ENCODE peak calls at places on chromosomes 2 and 18, in four cellular contexts. One of them, this sample, is unnamed.

GRCh38 chr2:5690718-5691658 is 1.2 kb upstream of the SOX11 start:
- DNase-seq in K562: no peak
- DNase-seq in GM12878: no peak
- DNase-seq in HL-60: no peak
- DNase-seq in this sample: no peak

GRCh38 chr2:218867900-218868299 is 8.3 kb downstream of the WNT6 start:
- DNase-seq in GM12878: no peak
- DNase-seq in HL-60: no peak
- DNase-seq in K562: no peak
- DNase-seq in this sample: no peak

GRCh38 chr2:54704688-54705605 is 18.5 kb upstream of the EML6 start:
- DNase-seq in K562: no peak
- DNase-seq in HL-60: no peak
- DNase-seq in GM12878: no peak
- DNase-seq in this sample: no peak

GRCh38 chr2:75292826-75293225 is 93.5 kb upstream of the TACR1 start:
- DNase-seq in GM12878: no peak
- DNase-seq in HL-60: no peak
- DNase-seq in K562: no peak
- DNase-seq in this sample: no peak

GRCh38 chr2:170651603-170652002 is 63.5 kb upstream of the SP5 start:
- DNase-seq in K562: no peak
- DNase-seq in HL-60: no peak
- DNase-seq in GM12878: no peak
- DNase-seq in this sample: no peak

GRCh38 chr18:31162825-31163435 is at the start of gene DSC1:
- DNase-seq in HL-60: no peak
- DNase-seq in K562: no peak
- DNase-seq in GM12878: no peak
- DNase-seq in this sample: no peak

GRCh38 chr2:25314514-25315315 is 27.0 kb downstream of the DNMT3A start:
- DNase-seq in HL-60: peak
- DNase-seq in GM12878: no peak
- DNase-seq in K562: peak
- DNase-seq in this sample: peak

GRCh38 chr2:219142329-219142728 is 18.3 kb downstream of the NHEJ1 start:
- DNase-seq in HL-60: no peak
- DNase-seq in GM12878: no peak
- DNase-seq in K562: no peak
- DNase-seq in this sample: no peak

GRCh38 chr2:1742680-1743395 is 1.5 kb downstream of the PXDN start:
- DNase-seq in GM12878: no peak
- DNase-seq in K562: no peak
- DNase-seq in HL-60: no peak
- DNase-seq in this sample: peak

GRCh38 chr18:63823516-63824219 is 48.5 kb downstream of the SERPINB7 start:
- DNase-seq in HL-60: peak
- DNase-seq in K562: peak
- DNase-seq in GM12878: no peak
- DNase-seq in this sample: no peak

GRCh38 chr18:75438891-75439290 is 11.4 kb upstream of the SMIM21 start:
- DNase-seq in K562: no peak
- DNase-seq in HL-60: no peak
- DNase-seq in GM12878: no peak
- DNase-seq in this sample: no peak

GRCh38 chr18:21163647-21164625 is 52.3 kb upstream of the ROCK1 start:
- DNase-seq in HL-60: peak
- DNase-seq in GM12878: no peak
- DNase-seq in K562: no peak
- DNase-seq in this sample: no peak

GRCh38 chr2:239238381-239238780 is 162.4 kb downstream of the HDAC4 start:
- DNase-seq in K562: no peak
- DNase-seq in GM12878: no peak
- DNase-seq in HL-60: no peak
- DNase-seq in this sample: no peak

GRCh38 chr2:127531133-127531709 is 4.3 kb upstream of the MYO7B start:
- DNase-seq in HL-60: no peak
- DNase-seq in GM12878: no peak
- DNase-seq in K562: no peak
- DNase-seq in this sample: no peak

GRCh38 chr2:32627441-32627900 is 379 bp upstream of the TTC27 start:
- DNase-seq in K562: no peak
- DNase-seq in GM12878: no peak
- DNase-seq in HL-60: peak
- DNase-seq in this sample: no peak

GRCh38 chr2:196171946-196172345 is 568 bp upstream of the STK17B start:
- DNase-seq in HL-60: no peak
- DNase-seq in K562: no peak
- DNase-seq in GM12878: no peak
- DNase-seq in this sample: no peak

DNA sequence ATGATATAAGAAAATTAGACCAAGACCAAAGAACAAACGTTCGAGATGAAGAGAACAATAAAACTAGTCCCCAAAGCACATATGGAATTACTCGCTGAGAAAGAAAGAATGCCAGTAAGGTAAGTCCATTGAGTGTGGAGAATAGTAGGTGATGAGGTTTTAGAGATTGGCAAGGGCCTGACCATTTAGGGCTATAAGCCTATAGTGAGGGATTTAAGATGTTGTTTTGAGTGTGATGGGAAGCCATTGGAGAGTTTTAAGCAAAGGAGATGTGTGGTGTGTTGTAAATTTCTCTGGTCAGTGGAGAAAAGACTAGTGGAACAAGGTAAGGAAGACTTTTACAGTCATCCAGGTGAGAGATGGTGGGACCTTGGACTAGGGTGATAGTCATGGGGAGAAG is 151.1 kb downstream of the MCFD2 start:
- DNase-seq in K562: no peak
- DNase-seq in HL-60: no peak
- DNase-seq in GM12878: no peak
- DNase-seq in this sample: no peak
- TF ChIP-seq SPI1 in K562: no peak
- TF ChIP-seq SPI1 in HL-60: no peak
- TF ChIP-seq SPI1 in GM12878: no peak
- TF ChIP-seq SPI1 in this sample: no peak

GRCh38 chr2:37713258-37713700 is 41.8 kb upstream of the CDC42EP3 start:
- DNase-seq in GM12878: peak
- DNase-seq in HL-60: no peak
- DNase-seq in K562: no peak
- DNase-seq in this sample: no peak

GRCh38 chr2:37711831-37712230 is 40.4 kb upstream of the CDC42EP3 start:
- DNase-seq in HL-60: no peak
- DNase-seq in GM12878: no peak
- DNase-seq in K562: no peak
- DNase-seq in this sample: no peak

GRCh38 chr2:37706784-37707183 is 35.3 kb upstream of the CDC42EP3 start:
- DNase-seq in HL-60: no peak
- DNase-seq in GM12878: no peak
- DNase-seq in K562: no peak
- DNase-seq in this sample: no peak

GRCh38 chr2:37707393-37707792 is 36.0 kb upstream of the CDC42EP3 start:
- DNase-seq in HL-60: no peak
- DNase-seq in GM12878: no peak
- DNase-seq in K562: no peak
- DNase-seq in this sample: no peak

GRCh38 chr2:37711308-37711731 is 39.9 kb upstream of the CDC42EP3 start:
- DNase-seq in GM12878: no peak
- DNase-seq in HL-60: peak
- DNase-seq in K562: no peak
- DNase-seq in this sample: no peak
- TF ChIP-seq POLR2AphosphoS5 in GM12878: no peak
- TF ChIP-seq POLR2AphosphoS5 in HL-60: no peak
- TF ChIP-seq POLR2AphosphoS5 in K562: no peak
- TF ChIP-seq POLR2AphosphoS5 in this sample: no peak

GRCh38 chr2:18218160-18218933 is 339.9 kb downstream of the KCNS3 start:
- DNase-seq in GM12878: no peak
- DNase-seq in HL-60: no peak
- DNase-seq in K562: no peak
- DNase-seq in this sample: no peak
- TF ChIP-seq SPI1 in GM12878: no peak
- TF ChIP-seq SPI1 in HL-60: no peak
- TF ChIP-seq SPI1 in K562: no peak
- TF ChIP-seq SPI1 in this sample: no peak

DNA sequence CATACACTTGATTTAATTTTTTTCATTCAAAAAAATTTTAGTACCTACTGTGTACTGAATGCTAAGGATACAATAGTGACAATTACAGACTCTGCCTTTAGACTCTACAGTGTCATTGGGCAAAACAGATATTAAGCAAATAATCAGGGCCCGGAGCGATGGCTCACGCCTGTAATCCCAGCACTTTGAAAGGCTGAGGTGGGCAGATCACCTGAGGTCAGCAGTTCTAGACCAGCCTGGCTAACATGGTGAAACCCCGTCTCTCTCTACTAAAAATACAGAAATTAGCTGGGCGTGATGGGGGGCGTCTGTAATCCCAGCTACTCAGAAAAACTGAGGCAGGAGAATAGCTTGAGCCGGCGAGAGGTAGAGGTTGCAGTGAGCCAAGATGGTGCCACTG is 1.4 kb downstream of the UBXN2A start:
- DNase-seq in HL-60: no peak
- DNase-seq in GM12878: no peak
- DNase-seq in K562: no peak
- DNase-seq in this sample: no peak
- TF ChIP-seq POLR2AphosphoS5 in HL-60: no peak
- TF ChIP-seq POLR2AphosphoS5 in GM12878: no peak
- TF ChIP-seq POLR2AphosphoS5 in K562: no peak
- TF ChIP-seq POLR2AphosphoS5 in this sample: no peak

GRCh38 chr2:285990-286389 is 1.9 kb downstream of the ALKAL2 start:
- DNase-seq in HL-60: no peak
- DNase-seq in K562: no peak
- DNase-seq in GM12878: no peak
- DNase-seq in this sample: no peak

GRCh38 chr2:286774-287392 is 1.0 kb downstream of the ALKAL2 start:
- DNase-seq in HL-60: no peak
- DNase-seq in GM12878: no peak
- DNase-seq in K562: no peak
- DNase-seq in this sample: no peak

GRCh38 chr2:288743-289361 is 961 bp upstream of the ALKAL2 start:
- DNase-seq in K562: no peak
- DNase-seq in HL-60: no peak
- DNase-seq in GM12878: no peak
- DNase-seq in this sample: no peak

GRCh38 chr2:288002-288742 is at the start of gene ALKAL2:
- DNase-seq in HL-60: no peak
- DNase-seq in K562: no peak
- DNase-seq in GM12878: no peak
- DNase-seq in this sample: peak

DNA sequence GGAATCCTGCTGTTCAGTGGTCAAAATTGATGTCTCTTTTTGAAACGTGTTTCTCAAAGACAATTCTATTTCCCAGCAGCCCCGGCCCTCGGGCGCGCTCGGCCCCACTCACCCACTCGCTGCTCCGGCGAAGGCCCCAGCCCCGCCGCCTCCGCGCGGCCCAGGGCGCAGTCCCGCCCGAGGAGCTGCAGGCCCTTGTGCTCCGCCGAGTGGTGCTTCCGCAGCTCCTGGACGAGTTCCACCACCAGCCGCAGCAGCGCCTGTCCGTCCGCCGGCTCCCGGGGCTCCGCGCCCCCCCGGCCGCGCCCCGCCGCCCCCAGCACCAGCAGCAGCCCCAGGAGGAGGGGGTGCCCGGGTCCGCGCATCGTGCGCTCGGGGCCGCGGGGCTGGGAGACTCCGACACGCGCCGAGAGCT is 413 bp downstream of the ALKAL2 start:
- DNase-seq in HL-60: no peak
- DNase-seq in K562: no peak
- DNase-seq in GM12878: no peak
- DNase-seq in this sample: peak
- TF ChIP-seq SPI1 in HL-60: no peak
- TF ChIP-seq SPI1 in K562: no peak
- TF ChIP-seq SPI1 in GM12878: no peak
- TF ChIP-seq SPI1 in this sample: no peak

GRCh38 chr2:164840930-164841718 is 499 bp downstream of the COBLL1 start:
- DNase-seq in K562: peak
- DNase-seq in HL-60: no peak
- DNase-seq in GM12878: no peak
- DNase-seq in this sample: peak
- TF ChIP-seq POLR2AphosphoS5 in K562: no peak
- TF ChIP-seq POLR2AphosphoS5 in HL-60: no peak
- TF ChIP-seq POLR2AphosphoS5 in GM12878: no peak
- TF ChIP-seq POLR2AphosphoS5 in this sample: no peak

GRCh38 chr18:42412281-42412680 is 457.2 kb downstream of the PIK3C3 start:
- DNase-seq in HL-60: no peak
- DNase-seq in GM12878: no peak
- DNase-seq in K562: no peak
- DNase-seq in this sample: no peak

GRCh38 chr18:42409005-42409404 is 454.0 kb downstream of the PIK3C3 start:
- DNase-seq in HL-60: no peak
- DNase-seq in GM12878: no peak
- DNase-seq in K562: no peak
- DNase-seq in this sample: no peak

GRCh38 chr18:42413870-42414269 is 458.8 kb downstream of the PIK3C3 start:
- DNase-seq in HL-60: no peak
- DNase-seq in K562: no peak
- DNase-seq in GM12878: no peak
- DNase-seq in this sample: no peak

GRCh38 chr18:42414756-42415454 is 459.9 kb downstream of the PIK3C3 start:
- DNase-seq in K562: no peak
- DNase-seq in GM12878: no peak
- DNase-seq in HL-60: no peak
- DNase-seq in this sample: no peak

GRCh38 chr18:42412896-42413295 is 457.9 kb downstream of the PIK3C3 start:
- DNase-seq in GM12878: no peak
- DNase-seq in HL-60: no peak
- DNase-seq in K562: no peak
- DNase-seq in this sample: no peak
- TF ChIP-seq SPI1 in GM12878: no peak
- TF ChIP-seq SPI1 in HL-60: no peak
- TF ChIP-seq SPI1 in K562: no peak
- TF ChIP-seq SPI1 in this sample: no peak